ENCODE peak calls at places on chromosome 11, in seven cellular contexts. One of them, this sample, is unnamed.

GRCh38 chr11:116976941-116977570 is 121.2 kb downstream of the SIK3 start:
- DNase-seq in H1: no peak
- DNase-seq in suprapubic skin: no peak
- DNase-seq in stomach: no peak
- DNase-seq in spleen: no peak
- DNase-seq in K562: no peak
- DNase-seq in vagina: no peak
- DNase-seq in this sample: no peak

GRCh38 chr11:102837151-102837550 is 6.3 kb downstream of the MMP3 start:
- DNase-seq in stomach: no peak
- DNase-seq in vagina: no peak
- DNase-seq in H1: no peak
- DNase-seq in K562: no peak
- DNase-seq in spleen: no peak
- DNase-seq in suprapubic skin: no peak
- DNase-seq in this sample: no peak

GRCh38 chr11:36453678-36454077 is 56.4 kb downstream of the TRAF6 start:
- DNase-seq in spleen: no peak
- DNase-seq in stomach: no peak
- DNase-seq in H1: no peak
- DNase-seq in K562: no peak
- DNase-seq in vagina: no peak
- DNase-seq in suprapubic skin: no peak
- DNase-seq in this sample: no peak

GRCh38 chr11:108253176-108253575 is 30.3 kb downstream of the ATM start:
- DNase-seq in stomach: no peak
- DNase-seq in spleen: no peak
- DNase-seq in H1: no peak
- DNase-seq in vagina: no peak
- DNase-seq in suprapubic skin: no peak
- DNase-seq in K562: no peak
- DNase-seq in this sample: no peak

GRCh38 chr11:109112748-109113378 is 309.1 kb upstream of the C11orf87 start:
- DNase-seq in H1: no peak
- DNase-seq in stomach: no peak
- DNase-seq in suprapubic skin: no peak
- DNase-seq in spleen: no peak
- DNase-seq in vagina: no peak
- DNase-seq in K562: no peak
- DNase-seq in this sample: no peak

GRCh38 chr11:19367051-19367709 is 126.4 kb upstream of the E2F8 start:
- DNase-seq in suprapubic skin: no peak
- DNase-seq in K562: no peak
- DNase-seq in vagina: no peak
- DNase-seq in H1: no peak
- DNase-seq in stomach: no peak
- DNase-seq in spleen: no peak
- DNase-seq in this sample: no peak

GRCh38 chr11:72483412-72484186 is 49.3 kb upstream of the CLPB start:
- DNase-seq in spleen: no peak
- DNase-seq in suprapubic skin: no peak
- DNase-seq in stomach: no peak
- DNase-seq in K562: no peak
- DNase-seq in H1: no peak
- DNase-seq in vagina: no peak
- DNase-seq in this sample: no peak

GRCh38 chr11:58927393-58928081 is 11.8 kb upstream of the GLYATL1 start:
- DNase-seq in K562: no peak
- DNase-seq in vagina: no peak
- DNase-seq in stomach: peak; percentile 56
- DNase-seq in H1: peak; percentile 84
- DNase-seq in spleen: no peak
- DNase-seq in suprapubic skin: no peak
- DNase-seq in this sample: no peak

GRCh38 chr11:37504925-37505324 is 906.9 kb upstream of the RAG2 start:
- DNase-seq in K562: no peak
- DNase-seq in vagina: no peak
- DNase-seq in suprapubic skin: no peak
- DNase-seq in stomach: no peak
- DNase-seq in spleen: no peak
- DNase-seq in H1: no peak
- DNase-seq in this sample: no peak

GRCh38 chr11:63817758-63818498 is 4.7 kb downstream of the SPINDOC start:
- DNase-seq in spleen: no peak
- DNase-seq in suprapubic skin: no peak
- DNase-seq in stomach: no peak
- DNase-seq in vagina: no peak
- DNase-seq in K562: no peak
- DNase-seq in H1: no peak
- DNase-seq in this sample: no peak

GRCh38 chr11:95058622-95059021 is 8.1 kb upstream of the SRSF8 start:
- DNase-seq in vagina: no peak
- DNase-seq in H1: no peak
- DNase-seq in suprapubic skin: no peak
- DNase-seq in spleen: no peak
- DNase-seq in K562: no peak
- DNase-seq in stomach: no peak
- DNase-seq in this sample: no peak

GRCh38 chr11:7543302-7543701 is 29.5 kb downstream of the PPFIBP2 start:
- DNase-seq in suprapubic skin: no peak
- DNase-seq in stomach: no peak
- DNase-seq in vagina: no peak
- DNase-seq in H1: no peak
- DNase-seq in spleen: no peak
- DNase-seq in K562: no peak
- DNase-seq in this sample: no peak

DNA sequence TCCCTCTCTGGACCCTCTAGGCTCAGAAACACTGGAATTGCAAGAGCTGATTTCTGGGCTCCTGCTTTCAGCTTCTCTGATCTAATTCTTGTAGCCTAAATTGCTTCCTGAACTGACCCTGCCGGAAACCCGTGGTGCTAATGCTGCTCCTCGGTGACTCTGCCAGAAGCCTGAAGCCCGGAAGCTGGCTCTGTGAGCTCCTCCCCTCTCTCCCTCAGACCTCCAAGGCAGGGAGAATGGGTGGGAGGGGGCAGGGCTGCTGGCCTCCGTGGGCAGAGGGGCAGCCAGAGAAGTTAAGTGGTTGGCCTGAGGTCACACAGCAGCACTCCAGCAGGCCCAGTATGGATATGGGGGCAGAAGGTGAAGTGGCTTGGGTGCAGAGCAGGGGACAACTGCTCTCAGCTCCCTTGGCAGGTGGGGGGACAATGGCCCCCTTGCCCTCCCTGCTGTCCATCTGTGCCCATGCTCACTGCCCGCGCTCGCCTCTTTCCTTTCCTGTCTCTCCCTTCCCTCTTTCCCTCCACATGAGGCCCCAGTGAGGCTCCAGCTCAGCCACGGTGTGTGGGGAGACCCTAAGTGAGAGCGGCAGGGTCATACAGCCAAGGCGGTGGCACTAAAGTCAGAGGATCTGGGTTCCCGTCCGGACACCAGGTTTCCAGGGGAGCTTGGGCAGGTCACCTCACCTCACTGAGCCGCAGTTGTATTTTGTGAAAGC is 16.2 kb downstream of the CAPN5 start:
- DNase-seq in suprapubic skin: peak; percentile 81
- DNase-seq in spleen: peak; percentile 88
- DNase-seq in K562: no peak
- DNase-seq in H1: no peak
- DNase-seq in stomach: peak; percentile 47
- DNase-seq in vagina: no peak
- DNase-seq in this sample: peak; percentile 87
- TF ChIP-seq POLR2AphosphoS5 in suprapubic skin: no peak
- TF ChIP-seq POLR2AphosphoS5 in spleen: no peak
- TF ChIP-seq POLR2AphosphoS5 in K562: no peak
- TF ChIP-seq POLR2AphosphoS5 in H1: no peak
- TF ChIP-seq POLR2AphosphoS5 in stomach: no peak
- TF ChIP-seq POLR2AphosphoS5 in vagina: no peak
- TF ChIP-seq POLR2AphosphoS5 in this sample: no peak

GRCh38 chr11:61359541-61359940 is 2.1 kb downstream of the CYB561A3 start:
- DNase-seq in stomach: no peak
- DNase-seq in spleen: no peak
- DNase-seq in H1: no peak
- DNase-seq in K562: no peak
- DNase-seq in vagina: no peak
- DNase-seq in suprapubic skin: no peak
- DNase-seq in this sample: no peak

GRCh38 chr11:61364012-61364396 is 1.8 kb downstream of the TMEM138 start:
- DNase-seq in stomach: no peak
- DNase-seq in H1: no peak
- DNase-seq in K562: no peak
- DNase-seq in suprapubic skin: no peak
- DNase-seq in vagina: no peak
- DNase-seq in spleen: no peak
- DNase-seq in this sample: no peak

GRCh38 chr11:61361237-61361636 is 445 bp downstream of the CYB561A3 start:
- DNase-seq in vagina: no peak
- DNase-seq in stomach: no peak
- DNase-seq in spleen: no peak
- DNase-seq in H1: no peak
- DNase-seq in K562: peak; percentile 14
- DNase-seq in suprapubic skin: no peak
- DNase-seq in this sample: no peak

GRCh38 chr11:61362542-61362875 is 335 bp downstream of the TMEM138 start:
- DNase-seq in H1: no peak
- DNase-seq in stomach: no peak
- DNase-seq in spleen: no peak
- DNase-seq in vagina: no peak
- DNase-seq in suprapubic skin: no peak
- DNase-seq in K562: peak; percentile 47
- DNase-seq in this sample: no peak

GRCh38 chr11:61361686-61362541 is at the start of the genes CYB561A3 and TMEM138:
- DNase-seq in vagina: no peak
- DNase-seq in H1: peak; percentile 90
- DNase-seq in spleen: peak; percentile 99
- DNase-seq in K562: peak; percentile 91
- DNase-seq in suprapubic skin: peak; percentile 96
- DNase-seq in stomach: peak; percentile 93
- DNase-seq in this sample: peak; percentile 97
- TF ChIP-seq POLR2A in vagina: peak; percentile 65
- TF ChIP-seq POLR2A in H1: peak; percentile 99
- TF ChIP-seq POLR2A in spleen: peak; percentile 92
- TF ChIP-seq POLR2A in K562: peak; percentile 92
- TF ChIP-seq POLR2A in suprapubic skin: peak; percentile 60
- TF ChIP-seq POLR2A in stomach: no peak
- TF ChIP-seq POLR2A in this sample: peak; percentile 47

GRCh38 chr11:833849-834311 is 1.1 kb downstream of the CD151 start:
- DNase-seq in suprapubic skin: no peak
- DNase-seq in stomach: peak; percentile 43
- DNase-seq in spleen: no peak
- DNase-seq in K562: no peak
- DNase-seq in vagina: no peak
- DNase-seq in H1: no peak
- DNase-seq in this sample: no peak

GRCh38 chr11:832529-833113 is at the start of gene CD151:
- DNase-seq in vagina: no peak
- DNase-seq in H1: peak; percentile 83
- DNase-seq in K562: peak; percentile 73
- DNase-seq in stomach: peak; percentile 73
- DNase-seq in suprapubic skin: no peak
- DNase-seq in spleen: peak; percentile 89
- DNase-seq in this sample: no peak

GRCh38 chr11:834371-835316 is 1.9 kb downstream of the CD151 start:
- DNase-seq in stomach: peak; percentile 80
- DNase-seq in H1: no peak
- DNase-seq in K562: no peak
- DNase-seq in spleen: peak; percentile 78
- DNase-seq in vagina: no peak
- DNase-seq in suprapubic skin: no peak
- DNase-seq in this sample: peak; percentile 94

GRCh38 chr11:831951-832528 is 712 bp upstream of the CD151 start:
- DNase-seq in vagina: no peak
- DNase-seq in stomach: no peak
- DNase-seq in suprapubic skin: no peak
- DNase-seq in H1: no peak
- DNase-seq in K562: no peak
- DNase-seq in spleen: no peak
- DNase-seq in this sample: no peak

DNA sequence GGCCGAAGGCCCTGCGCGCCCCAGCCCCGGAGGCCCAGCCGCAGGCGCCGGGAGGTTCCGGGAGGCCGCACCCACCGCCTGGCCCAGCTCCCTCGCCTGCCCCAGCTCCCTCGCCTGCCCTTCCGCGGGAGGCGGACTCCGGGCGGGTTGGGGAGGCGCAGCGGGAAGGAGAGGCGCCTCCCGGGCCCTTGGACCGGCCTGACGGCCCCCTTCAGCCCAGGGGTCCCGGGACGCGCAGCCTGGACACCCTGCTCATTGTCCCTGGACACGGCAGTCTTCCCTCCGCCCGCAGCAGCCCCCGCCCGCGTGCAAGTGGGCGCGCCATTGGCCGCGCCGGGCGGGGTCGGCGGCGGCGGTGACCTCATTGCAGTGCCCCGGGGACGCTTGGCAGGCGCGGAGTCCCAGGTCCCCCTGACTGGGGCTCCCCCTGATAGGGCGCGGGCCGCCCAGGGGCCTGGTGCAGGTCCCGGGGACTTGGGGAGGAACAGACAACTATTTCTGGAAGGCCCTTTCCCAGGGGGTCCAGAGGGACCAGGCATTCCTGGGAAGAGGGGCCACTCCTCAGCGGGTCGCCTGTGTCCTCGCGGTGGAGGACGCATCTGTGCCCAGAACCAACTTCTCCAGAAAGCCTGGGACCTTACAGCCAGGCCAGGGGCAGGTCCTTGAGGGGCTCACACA is 501 bp downstream of the CD151 start:
- DNase-seq in spleen: peak; percentile 89
- DNase-seq in H1: peak; percentile 77
- DNase-seq in stomach: peak; percentile 69
- DNase-seq in vagina: no peak
- DNase-seq in suprapubic skin: no peak
- DNase-seq in K562: peak; percentile 64
- DNase-seq in this sample: no peak
- TF ChIP-seq POLR2AphosphoS5 in spleen: peak; percentile 67
- TF ChIP-seq POLR2AphosphoS5 in H1: no peak
- TF ChIP-seq POLR2AphosphoS5 in stomach: peak; percentile 50
- TF ChIP-seq POLR2AphosphoS5 in vagina: peak; percentile 42
- TF ChIP-seq POLR2AphosphoS5 in suprapubic skin: no peak
- TF ChIP-seq POLR2AphosphoS5 in K562: peak; percentile 37
- TF ChIP-seq POLR2AphosphoS5 in this sample: no peak

DNA sequence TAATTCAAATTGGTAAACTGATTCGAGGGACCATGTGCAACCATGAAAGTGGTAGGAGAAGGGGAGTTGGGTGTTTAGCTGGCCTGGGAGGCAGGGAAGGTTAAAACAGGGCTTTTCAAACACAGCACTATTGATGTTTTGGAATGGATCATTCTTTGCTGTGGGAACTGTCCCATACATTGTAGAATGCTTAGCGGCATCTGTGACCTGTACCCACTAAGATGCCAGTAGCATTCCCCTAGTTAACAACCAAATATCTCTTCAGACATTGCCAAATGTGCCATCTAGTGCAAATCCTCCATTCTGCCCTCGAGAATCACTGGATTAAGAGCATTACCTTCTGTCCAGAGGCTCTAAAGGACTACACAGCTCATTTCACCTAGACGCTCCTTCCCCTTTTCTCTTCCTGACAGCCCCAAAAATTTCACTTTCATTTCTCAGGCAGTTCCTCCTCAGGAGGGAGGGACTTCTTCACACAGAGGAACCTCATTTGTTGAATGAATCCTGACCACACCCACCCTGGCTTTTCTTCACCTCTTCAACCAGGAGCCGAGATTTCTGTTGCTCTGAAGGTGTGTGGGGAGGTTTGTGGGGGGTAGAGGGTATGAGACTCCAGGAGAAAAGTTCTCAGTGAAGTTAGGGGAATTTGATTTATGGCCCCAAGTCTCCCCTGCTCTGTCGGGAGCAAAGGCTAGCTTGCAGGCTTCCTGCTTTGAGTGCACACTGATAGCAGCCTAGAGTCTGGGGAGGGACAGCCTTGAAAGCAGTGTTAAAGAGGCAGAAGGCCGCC is at the start of gene TRIM34:
- DNase-seq in suprapubic skin: no peak
- DNase-seq in vagina: no peak
- DNase-seq in K562: peak; percentile 36
- DNase-seq in H1: peak; percentile 53
- DNase-seq in spleen: peak; percentile 82
- DNase-seq in stomach: peak; percentile 56
- DNase-seq in this sample: peak; percentile 75
- TF ChIP-seq POLR2A in suprapubic skin: no peak
- TF ChIP-seq POLR2A in vagina: no peak
- TF ChIP-seq POLR2A in K562: peak; percentile 69
- TF ChIP-seq POLR2A in H1: no peak
- TF ChIP-seq POLR2A in spleen: no peak
- TF ChIP-seq POLR2A in stomach: no peak
- TF ChIP-seq POLR2A in this sample: peak; percentile 15

This sample was measured in sigmoid colon.